ENCODE peak calls at places on chromosomes 7 and 10, in ten cellular contexts. W is Peyer's patch, V is cardiac fibroblast, N is WERI-Rb-1, X is hepatocyte, G is skeletal muscle cell, J is ovary, H is heart left ventricle, U is fibroblast of lung, M is heart right ventricle. Y is an unnamed sample.

GRCh38 chr7:1175597-1175966 is 15.6 kb upstream of the ZFAND2A start:
- DNase-seq in W (no peak), V (no peak), N (no peak), X (no peak), G (no peak), J (no peak), H (no peak), U (no peak), M (no peak), Y (no peak)

GRCh38 chr7:6276911-6277408 is 4.5 kb upstream of the CYTH3 start:
- DNase-seq in W (peak; percentile 29), V (peak; percentile 60), N (peak; percentile 46), X (no peak), G (no peak), J (no peak), H (no peak), U (peak; percentile 58), M (no peak), Y (peak; percentile 26)

GRCh38 chr10:96334888-96335526 is 23.8 kb downstream of the OPALIN start:
- DNase-seq in W (peak; percentile 58), V (peak; percentile 58), N (peak; percentile 24), X (peak; percentile 78), G (no peak), J (no peak), H (no peak), U (peak; percentile 14), M (peak; percentile 16), Y (no peak)

GRCh38 chr10:24929056-24929544 is 23.3 kb downstream of the PRTFDC1 start:
- DNase-seq in W (no peak), V (peak; percentile 92), N (no peak), X (no peak), G (peak; percentile 90), J (no peak), H (no peak), U (peak; percentile 92), M (no peak), Y (no peak)

GRCh38 chr10:63711361-63711760 is 190.2 kb downstream of the REEP3 start:
- DNase-seq in W (no peak), V (peak; percentile 95), N (no peak), X (peak; percentile 53), G (no peak), J (no peak), H (peak; percentile 40), U (peak; percentile 52), M (peak; percentile 54), Y (no peak)

GRCh38 chr7:8259586-8260222 is 2.3 kb downstream of the ICA1 start:
- DNase-seq in W (no peak), V (no peak), N (no peak), X (no peak), G (no peak), J (no peak), H (no peak), U (no peak), M (no peak), Y (no peak)

GRCh38 chr10:59675812-59676211 is 33.8 kb downstream of the SLC16A9 start:
- DNase-seq in W (no peak), V (peak; percentile 6), N (no peak), X (no peak), G (no peak), J (no peak), H (no peak), U (no peak), M (no peak), Y (no peak)

GRCh38 chr7:117172283-117172682 is 150.6 kb downstream of the WNT2 start:
- DNase-seq in W (no peak), V (no peak), N (no peak), X (no peak), G (no peak), J (no peak), H (no peak), U (no peak), M (no peak), Y (no peak)

GRCh38 chr10:47452495-47453434 is 31.1 kb downstream of the ANXA8 start:
- DNase-seq in W (no peak), V (no peak), N (peak; percentile 80), X (peak; percentile 12), G (no peak), J (no peak), H (no peak), U (no peak), M (no peak), Y (no peak)

GRCh38 chr7:1531263-1531978 is 919 bp downstream of the MAFK start:
- DNase-seq in W (peak; percentile 68), V (peak; percentile 46), N (no peak), X (peak; percentile 54), G (no peak), J (peak; percentile 48), H (peak; percentile 52), U (peak; percentile 24), M (peak; percentile 45), Y (peak; percentile 79)

GRCh38 chr7:2732959-2733584 is 45.1 kb downstream of the AMZ1 start:
- DNase-seq in W (peak; percentile 74), V (peak; percentile 77), N (no peak), X (peak; percentile 77), G (no peak), J (peak; percentile 56), H (peak; percentile 66), U (peak; percentile 78), M (peak; percentile 72), Y (peak; percentile 91)

GRCh38 chr10:49632406-49633317 is 18.8 kb downstream of the CHAT start:
- DNase-seq in W (peak; percentile 22), V (no peak), N (no peak), X (no peak), G (no peak), J (no peak), H (no peak), U (no peak), M (no peak), Y (peak; percentile 48)

GRCh38 chr10:67783576-67784294 is 54.3 kb downstream of the DNAJC12 start:
- DNase-seq in W (no peak), V (no peak), N (no peak), X (no peak), G (no peak), J (no peak), H (no peak), U (no peak), M (no peak), Y (no peak)

GRCh38 chr10:28459453-28460144 is 73.3 kb upstream of the WAC start:
- DNase-seq in W (no peak), V (no peak), N (no peak), X (no peak), G (no peak), J (no peak), H (no peak), U (no peak), M (no peak), Y (no peak)
- H3K4me3 ChIP-seq in W (no peak overlapping the region), V (no peak overlapping the region), N (no peak overlapping the region), X (no peak overlapping the region), G (no peak overlapping the region), J (no peak overlapping the region), H (no peak overlapping the region), U (no peak overlapping the region), M (no peak overlapping the region), Y (no peak overlapping the region)

GRCh38 chr10:58647770-58648169 is 135.1 kb downstream of the BICC1 start:
- DNase-seq in W (no peak), V (no peak), N (no peak), X (no peak), G (no peak), J (no peak), H (no peak), U (peak; percentile 85), M (no peak), Y (no peak)
- H3K4me3 ChIP-seq in W (no peak overlapping the region), V (no peak overlapping the region), N (no peak overlapping the region), X (no peak overlapping the region), G (no peak overlapping the region), J (no peak overlapping the region), H (no peak overlapping the region), U (no peak overlapping the region), M (no peak overlapping the region), Y (no peak overlapping the region)

DNA sequence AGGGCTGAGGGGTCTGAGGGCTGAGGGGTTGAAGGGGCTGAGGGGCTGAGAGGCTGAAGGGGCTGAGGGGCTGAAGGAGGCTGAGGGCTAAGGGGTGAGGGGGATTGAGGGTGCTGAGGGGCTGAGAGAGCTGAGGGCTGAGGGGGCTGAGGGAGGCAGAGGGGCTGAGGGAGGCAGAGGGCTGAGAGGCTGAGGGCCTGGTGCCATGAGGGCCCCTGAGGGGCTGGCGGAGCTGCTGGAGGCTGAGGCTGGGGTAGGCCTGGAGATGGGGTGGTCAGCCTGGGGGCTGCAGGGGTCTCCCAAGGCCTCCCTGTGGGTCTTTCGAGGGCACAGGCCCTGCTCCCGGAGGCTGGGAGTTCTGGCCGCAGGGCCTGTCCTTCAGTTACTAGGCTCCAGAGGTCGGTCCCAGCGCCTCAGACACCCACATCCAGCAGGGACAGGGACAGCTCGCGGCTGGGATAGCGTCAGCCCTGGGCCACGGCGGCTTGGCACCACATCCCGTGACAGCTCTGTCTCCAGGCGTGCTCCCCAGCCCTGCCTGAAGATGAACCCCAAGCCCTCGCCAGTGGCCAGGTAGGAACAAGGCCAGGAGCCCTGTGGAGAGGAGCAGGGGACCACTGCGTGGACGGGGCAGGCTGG is 16.9 kb downstream of the MYO1G start:
- DNase-seq in W (no peak), V (no peak), N (no peak), X (no peak), G (no peak), J (no peak), H (no peak), U (no peak), M (no peak), Y (no peak)
- H3K4me3 ChIP-seq in W (peak overlapping the region; percentile 27), V (no peak overlapping the region), N (no peak overlapping the region), X (no peak overlapping the region), G (peak overlapping the region; percentile 48), J (peak overlapping the region; percentile 19), H (peak overlapping the region; percentile 55), U (no peak overlapping the region), M (peak overlapping the region; percentile 37), Y (peak overlapping the region; percentile 14)

GRCh38 chr7:73434701-73435069 is 1.1 kb downstream of the FZD9 start:
- DNase-seq in W (no peak), V (no peak), N (no peak), X (no peak), G (no peak), J (no peak), H (no peak), U (no peak), M (no peak), Y (no peak)

GRCh38 chr7:73433924-73434700 is 534 bp downstream of the FZD9 start:
- DNase-seq in W (no peak), V (no peak), N (no peak), X (no peak), G (no peak), J (no peak), H (no peak), U (no peak), M (no peak), Y (no peak)

GRCh38 chr7:73431041-73431835 is 2.3 kb upstream of the FZD9 start:
- DNase-seq in W (no peak), V (no peak), N (no peak), X (no peak), G (no peak), J (no peak), H (no peak), U (no peak), M (no peak), Y (no peak)

GRCh38 chr7:73429622-73430505 is 3.7 kb upstream of the FZD9 start:
- DNase-seq in W (no peak), V (no peak), N (no peak), X (no peak), G (no peak), J (no peak), H (no peak), U (no peak), M (no peak), Y (no peak)

DNA sequence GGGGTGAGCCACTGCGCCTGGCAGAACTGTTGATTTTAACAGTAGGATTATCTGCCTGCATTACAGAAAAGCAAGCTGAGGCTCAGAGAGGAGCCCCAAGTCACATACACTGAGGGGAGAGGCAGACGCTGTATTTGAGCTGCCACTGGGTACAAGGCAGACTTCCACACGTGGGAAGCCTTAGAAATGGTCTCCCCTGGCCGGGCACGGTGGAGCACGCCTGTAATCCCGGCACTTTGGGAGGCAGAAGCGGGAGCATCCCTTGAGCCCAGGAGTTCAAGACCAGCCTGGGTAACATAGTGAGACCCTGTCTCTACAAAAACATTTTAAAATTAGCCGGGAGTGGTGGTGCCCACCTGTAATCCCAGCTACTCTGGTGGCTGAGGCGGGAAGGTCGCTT is 902 bp upstream of the FZD9 start:
- DNase-seq in W (no peak), V (no peak), N (no peak), X (no peak), G (no peak), J (no peak), H (no peak), U (no peak), M (no peak), Y (no peak)
- H3K4me3 ChIP-seq in W (no peak overlapping the region), V (no peak overlapping the region), N (no peak overlapping the region), X (no peak overlapping the region), G (no peak overlapping the region), J (no peak overlapping the region), H (no peak overlapping the region), U (no peak overlapping the region), M (no peak overlapping the region), Y (no peak overlapping the region)

Y was measured in sigmoid colon.